ENCODE peak calls at places on chromosome 22, in eight cellular contexts. M is A549, R is OCI-LY7, E is astrocyte of the cerebellum, K is astrocyte of the spinal cord, Q is fibroblast of mammary gland, G is tibial artery, J is pancreas. F is an unnamed sample.

GRCh38 chr22:27462190-27462589 is 339.4 kb downstream of the MN1 start:
- DNase-seq in M (no peak), R (no peak), E (no peak), K (peak; percentile 24), Q (no peak), G (no peak), J (no peak), F (no peak)

GRCh38 chr22:27949421-27949820 is 30.4 kb upstream of the PITPNB start:
- DNase-seq in M (no peak), R (no peak), E (no peak), K (no peak), Q (no peak), G (no peak), J (no peak), F (no peak)

GRCh38 chr22:45268167-45268957 is 16.4 kb upstream of the UPK3A start:
- DNase-seq in M (peak; percentile 14), R (no peak), E (no peak), K (no peak), Q (no peak), G (no peak), J (peak; percentile 43), F (peak; percentile 95)

GRCh38 chr22:45112136-45112879 is 51.4 kb upstream of the NUP50 start:
- DNase-seq in M (no peak), R (no peak), E (no peak), K (no peak), Q (peak; percentile 83), G (no peak), J (no peak), F (no peak)

GRCh38 chr22:27531782-27532530 is 269.6 kb downstream of the MN1 start:
- DNase-seq in M (no peak), R (no peak), E (peak; percentile 67), K (peak; percentile 79), Q (peak; percentile 84), G (no peak), J (no peak), F (no peak)

GRCh38 chr22:17963015-17963414 is 61.3 kb downstream of the MICAL3 start:
- DNase-seq in M (no peak), R (no peak), E (no peak), K (no peak), Q (no peak), G (no peak), J (no peak), F (no peak)

GRCh38 chr22:24995649-24996180 is 43.2 kb downstream of the KIAA1671 start:
- DNase-seq in M (no peak), R (no peak), E (no peak), K (no peak), Q (no peak), G (no peak), J (no peak), F (no peak)

GRCh38 chr22:48567213-48567975 is 1260.3 kb downstream of the BRD1 start:
- DNase-seq in M (no peak), R (no peak), E (no peak), K (no peak), Q (no peak), G (no peak), J (no peak), F (no peak)

GRCh38 chr22:30876925-30877553 is 91.5 kb downstream of the MORC2 start:
- DNase-seq in M (no peak), R (no peak), E (peak; percentile 20), K (peak; percentile 18), Q (peak; percentile 53), G (peak; percentile 32), J (no peak), F (no peak)

GRCh38 chr22:29917052-29917902 is 34.3 kb downstream of the MTMR3 start:
- DNase-seq in M (no peak), R (no peak), E (no peak), K (no peak), Q (peak; percentile 62), G (peak; percentile 71), J (no peak), F (peak; percentile 21)

GRCh38 chr22:41799486-41800347 is 762 bp upstream of the CCDC134 start:
- DNase-seq in M (no peak), R (peak; percentile 30), E (peak; percentile 4), K (peak; percentile 2), Q (no peak), G (peak; percentile 74), J (no peak), F (peak; percentile 43)

GRCh38 chr22:41801147-41801819 is 804 bp downstream of the CCDC134 start:
- DNase-seq in M (no peak), R (peak; percentile 16), E (no peak), K (no peak), Q (no peak), G (no peak), J (no peak), F (no peak)

GRCh38 chr22:41800348-41801146 is at the start of gene CCDC134:
- DNase-seq in M (peak; percentile 82), R (peak; percentile 91), E (peak; percentile 20), K (peak; percentile 80), Q (peak; percentile 62), G (peak; percentile 95), J (peak; percentile 90), F (peak; percentile 92)

GRCh38 chr22:41798736-41799135 is 1.7 kb upstream of the CCDC134 start:
- DNase-seq in M (no peak), R (no peak), E (no peak), K (no peak), Q (no peak), G (no peak), J (no peak), F (no peak)

DNA sequence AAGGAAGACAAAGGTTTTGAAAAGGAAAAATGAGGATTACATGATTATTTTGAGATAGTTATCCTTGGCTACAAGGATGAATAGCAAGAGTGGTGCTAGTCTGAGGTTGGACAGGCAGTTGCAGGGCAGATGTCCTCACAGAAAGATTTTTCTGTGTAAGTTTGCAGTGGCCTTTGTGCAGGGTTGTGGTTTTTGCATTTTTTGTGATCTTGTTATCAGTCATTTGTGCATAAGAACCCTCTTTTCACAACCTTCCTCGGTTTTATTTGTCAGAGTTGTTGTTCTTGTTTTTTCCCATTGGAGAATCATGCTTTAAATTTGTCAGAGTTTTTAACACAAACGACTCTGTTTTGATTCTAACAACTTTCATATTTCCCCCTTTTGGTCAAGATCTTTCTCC is 1.4 kb downstream of the CCDC134 start:
- DNase-seq in M (no peak), R (no peak), E (no peak), K (no peak), Q (no peak), G (no peak), J (no peak), F (no peak)
- H3K4me3 ChIP-seq in M (peak overlapping the region; percentile 87), R (peak overlapping the region; percentile 79), E (peak overlapping the region; percentile 83), K (no peak overlapping the region), Q (no peak overlapping the region), G (no peak overlapping the region), J (peak overlapping the region; percentile 88), F (peak overlapping the region; percentile 94)

GRCh38 chr22:19936513-19936912 is 5.1 kb upstream of the COMT start:
- DNase-seq in M (no peak), R (no peak), E (no peak), K (no peak), Q (no peak), G (no peak), J (no peak), F (no peak)
- H3K4me3 ChIP-seq in M (no peak overlapping the region), R (no peak overlapping the region), E (no peak overlapping the region), K (no peak overlapping the region), Q (no peak overlapping the region), G (no peak overlapping the region), J (no peak overlapping the region), F (no peak overlapping the region)

DNA sequence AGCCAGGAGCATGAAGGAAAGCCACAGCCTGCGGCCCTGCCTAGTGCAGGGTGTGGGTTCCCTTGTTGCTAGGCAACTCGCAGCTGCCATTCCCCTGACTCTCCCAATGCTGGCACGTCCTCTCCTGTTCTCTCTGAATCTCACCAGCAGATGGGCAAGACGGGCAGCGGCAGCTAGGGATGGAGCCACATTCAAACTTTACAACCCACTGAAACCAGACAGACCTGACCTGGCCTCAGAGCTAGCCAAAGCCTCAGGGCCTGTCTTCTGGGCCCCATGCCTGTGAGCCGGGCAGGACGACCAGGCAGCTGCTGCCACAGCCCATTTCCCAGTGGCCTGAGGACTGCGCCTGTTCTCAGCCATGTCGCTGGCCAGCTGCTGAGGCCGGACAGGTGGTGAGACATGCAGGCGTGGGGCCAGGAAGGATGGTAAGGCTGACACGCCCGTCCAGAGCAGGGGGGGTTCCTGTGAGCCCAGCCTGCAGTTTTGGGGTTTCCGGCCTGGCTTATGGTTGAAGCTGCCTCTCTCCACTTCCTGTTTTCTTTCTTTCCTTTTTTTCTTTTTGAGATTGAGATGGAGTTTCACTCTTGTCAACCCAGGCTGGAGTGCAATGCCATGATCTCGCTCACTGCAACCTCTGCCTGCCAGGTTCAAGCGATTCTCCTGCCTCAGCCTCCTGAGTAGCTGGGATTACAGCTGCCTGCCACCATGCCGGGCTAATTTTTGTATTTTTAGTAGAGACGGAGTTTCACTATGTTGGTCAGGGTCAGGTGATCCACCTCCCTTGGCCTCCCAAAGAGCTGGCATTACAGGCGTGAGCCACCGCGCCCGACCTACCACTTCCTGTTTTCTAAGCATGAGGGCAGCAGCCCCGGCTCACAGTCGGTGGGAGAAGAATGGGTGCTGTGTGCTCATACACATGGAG is 4.1 kb downstream of the SUN2 start:
- DNase-seq in M (no peak), R (peak; percentile 80), E (no peak), K (peak; percentile 37), Q (no peak), G (no peak), J (no peak), F (no peak)
- H3K4me3 ChIP-seq in M (no peak overlapping the region), R (peak overlapping the region; percentile 41), E (no peak overlapping the region), K (no peak overlapping the region), Q (no peak overlapping the region), G (no peak overlapping the region), J (no peak overlapping the region), F (no peak overlapping the region)

DNA sequence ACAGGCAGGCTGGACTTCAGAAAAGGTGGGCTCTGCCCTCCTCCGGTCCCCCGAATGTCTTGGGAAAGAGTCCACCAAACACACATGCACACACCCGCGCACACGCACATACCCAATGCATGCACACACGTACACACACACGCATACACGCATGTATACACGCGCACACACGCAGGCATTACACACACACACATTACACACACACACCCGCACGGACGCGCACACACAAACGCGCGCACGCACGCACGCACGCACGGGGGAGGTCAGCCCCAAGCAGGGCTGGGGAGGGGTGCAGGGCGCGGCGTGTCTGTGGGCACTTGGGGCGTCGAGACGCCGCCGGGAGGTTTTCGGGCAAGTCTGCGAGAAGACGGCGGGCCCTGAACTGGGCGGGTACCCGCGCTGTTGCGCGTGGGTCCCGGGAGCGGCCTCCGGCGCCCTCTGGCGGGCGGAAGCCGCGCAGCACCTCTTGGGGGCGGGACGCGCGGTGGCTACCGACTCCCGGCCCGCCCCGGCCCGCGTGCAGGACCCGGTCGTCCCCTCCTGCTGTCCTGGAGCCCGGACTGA is 3.5 kb downstream of the SEPTIN5 start:
- DNase-seq in M (peak; percentile 65), R (peak; percentile 68), E (no peak), K (peak; percentile 55), Q (peak; percentile 50), G (peak; percentile 88), J (no peak), F (peak; percentile 63)
- H3K4me3 ChIP-seq in M (peak overlapping the region; percentile 45), R (peak overlapping the region; percentile 57), E (peak overlapping the region; percentile 44), K (peak overlapping the region; percentile 45), Q (peak overlapping the region; percentile 36), G (peak overlapping the region; percentile 90), J (peak overlapping the region; percentile 60), F (peak overlapping the region; percentile 56)